ENCODE peak calls at places on chromosomes 3 and 15, in ten cellular contexts. One of them, this sample, is unnamed.
A peak's percentile ranks its signal among the peaks of the same experiment; 100 is the strongest.

GRCh38 chr15:88482263-88482662 is 14.8 kb downstream of the MRPS11 start:
- DNase-seq in left cardiac atrium: no peak
- DNase-seq in stimulated activated CD8-positive, alpha-beta memory T cell treated with anti-CD3 and anti-CD28 coated beads, Interleukin-4, amount 100 ng/mL, for 1 hour: no peak
- DNase-seq in small intestine: no peak
- DNase-seq in stimulated activated CD4-positive, alpha-beta T cell treated with anti-CD3 and anti-CD28 coated beads, Interleukin-4, amount 100 ng/mL, for 48 hours: no peak
- DNase-seq in pons: no peak
- DNase-seq in HFF-Myc: no peak
- DNase-seq in dorsolateral prefrontal cortex: no peak
- DNase-seq in T-helper 2 cell: no peak
- DNase-seq in type B pancreatic cell: no peak
- DNase-seq in this sample: no peak

GRCh38 chr3:99960123-99960878 is 142.6 kb downstream of the CMSS1 start:
- DNase-seq in left cardiac atrium: no peak
- DNase-seq in stimulated activated CD8-positive, alpha-beta memory T cell treated with anti-CD3 and anti-CD28 coated beads, Interleukin-4, amount 100 ng/mL, for 1 hour: no peak
- DNase-seq in small intestine: peak; percentile 77
- DNase-seq in stimulated activated CD4-positive, alpha-beta T cell treated with anti-CD3 and anti-CD28 coated beads, Interleukin-4, amount 100 ng/mL, for 48 hours: no peak
- DNase-seq in pons: no peak
- DNase-seq in HFF-Myc: no peak
- DNase-seq in dorsolateral prefrontal cortex: no peak
- DNase-seq in T-helper 2 cell: no peak
- DNase-seq in type B pancreatic cell: no peak
- DNase-seq in this sample: no peak

GRCh38 chr3:13600950-13601691 is 52.2 kb downstream of the FBLN2 start:
- DNase-seq in left cardiac atrium: no peak
- DNase-seq in stimulated activated CD8-positive, alpha-beta memory T cell treated with anti-CD3 and anti-CD28 coated beads, Interleukin-4, amount 100 ng/mL, for 1 hour: no peak
- DNase-seq in small intestine: no peak
- DNase-seq in stimulated activated CD4-positive, alpha-beta T cell treated with anti-CD3 and anti-CD28 coated beads, Interleukin-4, amount 100 ng/mL, for 48 hours: no peak
- DNase-seq in pons: no peak
- DNase-seq in HFF-Myc: peak; percentile 22
- DNase-seq in dorsolateral prefrontal cortex: peak; percentile 16
- DNase-seq in T-helper 2 cell: no peak
- DNase-seq in type B pancreatic cell: no peak
- DNase-seq in this sample: no peak

GRCh38 chr3:164340273-164340672 is 738.0 kb downstream of the SI start:
- DNase-seq in left cardiac atrium: no peak
- DNase-seq in stimulated activated CD8-positive, alpha-beta memory T cell treated with anti-CD3 and anti-CD28 coated beads, Interleukin-4, amount 100 ng/mL, for 1 hour: no peak
- DNase-seq in small intestine: no peak
- DNase-seq in stimulated activated CD4-positive, alpha-beta T cell treated with anti-CD3 and anti-CD28 coated beads, Interleukin-4, amount 100 ng/mL, for 48 hours: no peak
- DNase-seq in pons: no peak
- DNase-seq in HFF-Myc: no peak
- DNase-seq in dorsolateral prefrontal cortex: no peak
- DNase-seq in T-helper 2 cell: no peak
- DNase-seq in type B pancreatic cell: no peak
- DNase-seq in this sample: no peak

GRCh38 chr3:74906181-74906580 is 291.7 kb upstream of the CNTN3 start:
- DNase-seq in left cardiac atrium: no peak
- DNase-seq in stimulated activated CD8-positive, alpha-beta memory T cell treated with anti-CD3 and anti-CD28 coated beads, Interleukin-4, amount 100 ng/mL, for 1 hour: no peak
- DNase-seq in small intestine: no peak
- DNase-seq in stimulated activated CD4-positive, alpha-beta T cell treated with anti-CD3 and anti-CD28 coated beads, Interleukin-4, amount 100 ng/mL, for 48 hours: no peak
- DNase-seq in pons: no peak
- DNase-seq in HFF-Myc: no peak
- DNase-seq in dorsolateral prefrontal cortex: no peak
- DNase-seq in T-helper 2 cell: no peak
- DNase-seq in type B pancreatic cell: no peak
- DNase-seq in this sample: no peak

GRCh38 chr3:58404396-58404795 is 29.2 kb downstream of the PDHB start:
- DNase-seq in left cardiac atrium: no peak
- DNase-seq in stimulated activated CD8-positive, alpha-beta memory T cell treated with anti-CD3 and anti-CD28 coated beads, Interleukin-4, amount 100 ng/mL, for 1 hour: no peak
- DNase-seq in small intestine: no peak
- DNase-seq in stimulated activated CD4-positive, alpha-beta T cell treated with anti-CD3 and anti-CD28 coated beads, Interleukin-4, amount 100 ng/mL, for 48 hours: no peak
- DNase-seq in pons: no peak
- DNase-seq in HFF-Myc: no peak
- DNase-seq in dorsolateral prefrontal cortex: no peak
- DNase-seq in T-helper 2 cell: no peak
- DNase-seq in type B pancreatic cell: no peak
- DNase-seq in this sample: no peak

GRCh38 chr15:75827691-75828090 is 15.6 kb upstream of the UBE2Q2 start:
- DNase-seq in left cardiac atrium: no peak
- DNase-seq in stimulated activated CD8-positive, alpha-beta memory T cell treated with anti-CD3 and anti-CD28 coated beads, Interleukin-4, amount 100 ng/mL, for 1 hour: no peak
- DNase-seq in small intestine: no peak
- DNase-seq in stimulated activated CD4-positive, alpha-beta T cell treated with anti-CD3 and anti-CD28 coated beads, Interleukin-4, amount 100 ng/mL, for 48 hours: no peak
- DNase-seq in pons: no peak
- DNase-seq in HFF-Myc: no peak
- DNase-seq in dorsolateral prefrontal cortex: no peak
- DNase-seq in T-helper 2 cell: no peak
- DNase-seq in type B pancreatic cell: no peak
- DNase-seq in this sample: no peak

GRCh38 chr3:170835346-170835745 is 34.6 kb downstream of the RPL22L1 start:
- DNase-seq in left cardiac atrium: no peak
- DNase-seq in stimulated activated CD8-positive, alpha-beta memory T cell treated with anti-CD3 and anti-CD28 coated beads, Interleukin-4, amount 100 ng/mL, for 1 hour: no peak
- DNase-seq in small intestine: no peak
- DNase-seq in stimulated activated CD4-positive, alpha-beta T cell treated with anti-CD3 and anti-CD28 coated beads, Interleukin-4, amount 100 ng/mL, for 48 hours: no peak
- DNase-seq in pons: no peak
- DNase-seq in HFF-Myc: no peak
- DNase-seq in dorsolateral prefrontal cortex: peak; percentile 52
- DNase-seq in T-helper 2 cell: no peak
- DNase-seq in type B pancreatic cell: no peak
- DNase-seq in this sample: no peak

GRCh38 chr3:71581981-71582611 is 1.4 kb downstream of the FOXP1 start:
- DNase-seq in left cardiac atrium: peak; percentile 65
- DNase-seq in stimulated activated CD8-positive, alpha-beta memory T cell treated with anti-CD3 and anti-CD28 coated beads, Interleukin-4, amount 100 ng/mL, for 1 hour: no peak
- DNase-seq in small intestine: peak; percentile 43
- DNase-seq in stimulated activated CD4-positive, alpha-beta T cell treated with anti-CD3 and anti-CD28 coated beads, Interleukin-4, amount 100 ng/mL, for 48 hours: peak; percentile 54
- DNase-seq in pons: peak; percentile 45
- DNase-seq in HFF-Myc: no peak
- DNase-seq in dorsolateral prefrontal cortex: peak; percentile 35
- DNase-seq in T-helper 2 cell: no peak
- DNase-seq in type B pancreatic cell: peak; percentile 72
- DNase-seq in this sample: no peak

GRCh38 chr3:173799073-173799830 is 401.7 kb downstream of the NLGN1 start:
- DNase-seq in left cardiac atrium: no peak
- DNase-seq in stimulated activated CD8-positive, alpha-beta memory T cell treated with anti-CD3 and anti-CD28 coated beads, Interleukin-4, amount 100 ng/mL, for 1 hour: no peak
- DNase-seq in small intestine: no peak
- DNase-seq in stimulated activated CD4-positive, alpha-beta T cell treated with anti-CD3 and anti-CD28 coated beads, Interleukin-4, amount 100 ng/mL, for 48 hours: no peak
- DNase-seq in pons: no peak
- DNase-seq in HFF-Myc: no peak
- DNase-seq in dorsolateral prefrontal cortex: no peak
- DNase-seq in T-helper 2 cell: no peak
- DNase-seq in type B pancreatic cell: no peak
- DNase-seq in this sample: no peak

GRCh38 chr3:54357307-54357706 is 235.0 kb downstream of the CACNA2D3 start:
- DNase-seq in left cardiac atrium: no peak
- DNase-seq in stimulated activated CD8-positive, alpha-beta memory T cell treated with anti-CD3 and anti-CD28 coated beads, Interleukin-4, amount 100 ng/mL, for 1 hour: no peak
- DNase-seq in small intestine: no peak
- DNase-seq in stimulated activated CD4-positive, alpha-beta T cell treated with anti-CD3 and anti-CD28 coated beads, Interleukin-4, amount 100 ng/mL, for 48 hours: no peak
- DNase-seq in pons: no peak
- DNase-seq in HFF-Myc: no peak
- DNase-seq in dorsolateral prefrontal cortex: no peak
- DNase-seq in T-helper 2 cell: no peak
- DNase-seq in type B pancreatic cell: no peak
- DNase-seq in this sample: no peak

GRCh38 chr3:125556314-125556713 is 36.3 kb upstream of the SNX4 start:
- DNase-seq in left cardiac atrium: no peak
- DNase-seq in stimulated activated CD8-positive, alpha-beta memory T cell treated with anti-CD3 and anti-CD28 coated beads, Interleukin-4, amount 100 ng/mL, for 1 hour: no peak
- DNase-seq in small intestine: no peak
- DNase-seq in stimulated activated CD4-positive, alpha-beta T cell treated with anti-CD3 and anti-CD28 coated beads, Interleukin-4, amount 100 ng/mL, for 48 hours: no peak
- DNase-seq in pons: no peak
- DNase-seq in HFF-Myc: no peak
- DNase-seq in dorsolateral prefrontal cortex: no peak
- DNase-seq in T-helper 2 cell: no peak
- DNase-seq in type B pancreatic cell: no peak
- DNase-seq in this sample: no peak

GRCh38 chr3:194112120-194113106 is 23.5 kb upstream of the HES1 start:
- DNase-seq in left cardiac atrium: no peak
- DNase-seq in stimulated activated CD8-positive, alpha-beta memory T cell treated with anti-CD3 and anti-CD28 coated beads, Interleukin-4, amount 100 ng/mL, for 1 hour: no peak
- DNase-seq in small intestine: peak; percentile 95
- DNase-seq in stimulated activated CD4-positive, alpha-beta T cell treated with anti-CD3 and anti-CD28 coated beads, Interleukin-4, amount 100 ng/mL, for 48 hours: no peak
- DNase-seq in pons: no peak
- DNase-seq in HFF-Myc: no peak
- DNase-seq in dorsolateral prefrontal cortex: no peak
- DNase-seq in T-helper 2 cell: no peak
- DNase-seq in type B pancreatic cell: no peak
- DNase-seq in this sample: no peak

GRCh38 chr15:40274350-40275274 is 8.3 kb downstream of the ANKRD63 start:
- DNase-seq in left cardiac atrium: peak; percentile 81
- DNase-seq in stimulated activated CD8-positive, alpha-beta memory T cell treated with anti-CD3 and anti-CD28 coated beads, Interleukin-4, amount 100 ng/mL, for 1 hour: peak; percentile 79
- DNase-seq in small intestine: peak; percentile 71
- DNase-seq in stimulated activated CD4-positive, alpha-beta T cell treated with anti-CD3 and anti-CD28 coated beads, Interleukin-4, amount 100 ng/mL, for 48 hours: peak; percentile 80
- DNase-seq in pons: peak; percentile 69
- DNase-seq in HFF-Myc: peak; percentile 61
- DNase-seq in dorsolateral prefrontal cortex: peak; percentile 68
- DNase-seq in T-helper 2 cell: peak; percentile 80
- DNase-seq in type B pancreatic cell: peak; percentile 87
- DNase-seq in this sample: no peak

GRCh38 chr15:90101130-90101968 is 919 bp downstream of the IDH2 start:
- DNase-seq in left cardiac atrium: peak; percentile 66
- DNase-seq in stimulated activated CD8-positive, alpha-beta memory T cell treated with anti-CD3 and anti-CD28 coated beads, Interleukin-4, amount 100 ng/mL, for 1 hour: no peak
- DNase-seq in small intestine: no peak
- DNase-seq in stimulated activated CD4-positive, alpha-beta T cell treated with anti-CD3 and anti-CD28 coated beads, Interleukin-4, amount 100 ng/mL, for 48 hours: no peak
- DNase-seq in pons: peak; percentile 75
- DNase-seq in HFF-Myc: no peak
- DNase-seq in dorsolateral prefrontal cortex: peak; percentile 60
- DNase-seq in T-helper 2 cell: no peak
- DNase-seq in type B pancreatic cell: no peak
- DNase-seq in this sample: no peak

GRCh38 chr15:32952062-32952461 is 234.3 kb downstream of the GREM1 start:
- DNase-seq in left cardiac atrium: no peak
- DNase-seq in stimulated activated CD8-positive, alpha-beta memory T cell treated with anti-CD3 and anti-CD28 coated beads, Interleukin-4, amount 100 ng/mL, for 1 hour: no peak
- DNase-seq in small intestine: no peak
- DNase-seq in stimulated activated CD4-positive, alpha-beta T cell treated with anti-CD3 and anti-CD28 coated beads, Interleukin-4, amount 100 ng/mL, for 48 hours: no peak
- DNase-seq in pons: no peak
- DNase-seq in HFF-Myc: no peak
- DNase-seq in dorsolateral prefrontal cortex: no peak
- DNase-seq in T-helper 2 cell: no peak
- DNase-seq in type B pancreatic cell: no peak
- DNase-seq in this sample: no peak

GRCh38 chr3:188908002-188908850 is 263.5 kb upstream of the TPRG1 start:
- DNase-seq in left cardiac atrium: no peak
- DNase-seq in stimulated activated CD8-positive, alpha-beta memory T cell treated with anti-CD3 and anti-CD28 coated beads, Interleukin-4, amount 100 ng/mL, for 1 hour: no peak
- DNase-seq in small intestine: peak; percentile 9
- DNase-seq in stimulated activated CD4-positive, alpha-beta T cell treated with anti-CD3 and anti-CD28 coated beads, Interleukin-4, amount 100 ng/mL, for 48 hours: no peak
- DNase-seq in pons: no peak
- DNase-seq in HFF-Myc: no peak
- DNase-seq in dorsolateral prefrontal cortex: no peak
- DNase-seq in T-helper 2 cell: no peak
- DNase-seq in type B pancreatic cell: no peak
- DNase-seq in this sample: no peak

GRCh38 chr3:155418426-155418825 is 124.9 kb upstream of the STRIT1 start:
- DNase-seq in left cardiac atrium: no peak
- DNase-seq in stimulated activated CD8-positive, alpha-beta memory T cell treated with anti-CD3 and anti-CD28 coated beads, Interleukin-4, amount 100 ng/mL, for 1 hour: no peak
- DNase-seq in small intestine: no peak
- DNase-seq in stimulated activated CD4-positive, alpha-beta T cell treated with anti-CD3 and anti-CD28 coated beads, Interleukin-4, amount 100 ng/mL, for 48 hours: no peak
- DNase-seq in pons: peak; percentile 20
- DNase-seq in HFF-Myc: no peak
- DNase-seq in dorsolateral prefrontal cortex: peak; percentile 30
- DNase-seq in T-helper 2 cell: no peak
- DNase-seq in type B pancreatic cell: no peak
- DNase-seq in this sample: no peak

GRCh38 chr15:84715442-84716035 is 400 bp downstream of the SEC11A start:
- DNase-seq in left cardiac atrium: peak; percentile 39
- DNase-seq in stimulated activated CD8-positive, alpha-beta memory T cell treated with anti-CD3 and anti-CD28 coated beads, Interleukin-4, amount 100 ng/mL, for 1 hour: no peak
- DNase-seq in small intestine: peak; percentile 38
- DNase-seq in stimulated activated CD4-positive, alpha-beta T cell treated with anti-CD3 and anti-CD28 coated beads, Interleukin-4, amount 100 ng/mL, for 48 hours: peak; percentile 59
- DNase-seq in pons: no peak
- DNase-seq in HFF-Myc: no peak
- DNase-seq in dorsolateral prefrontal cortex: peak; percentile 42
- DNase-seq in T-helper 2 cell: no peak
- DNase-seq in type B pancreatic cell: peak; percentile 69
- DNase-seq in this sample: no peak

GRCh38 chr3:12294885-12295580 is 6.2 kb downstream of the PPARG start:
- DNase-seq in left cardiac atrium: no peak
- DNase-seq in stimulated activated CD8-positive, alpha-beta memory T cell treated with anti-CD3 and anti-CD28 coated beads, Interleukin-4, amount 100 ng/mL, for 1 hour: no peak
- DNase-seq in small intestine: no peak
- DNase-seq in stimulated activated CD4-positive, alpha-beta T cell treated with anti-CD3 and anti-CD28 coated beads, Interleukin-4, amount 100 ng/mL, for 48 hours: no peak
- DNase-seq in pons: no peak
- DNase-seq in HFF-Myc: no peak
- DNase-seq in dorsolateral prefrontal cortex: no peak
- DNase-seq in T-helper 2 cell: no peak
- DNase-seq in type B pancreatic cell: no peak
- DNase-seq in this sample: no peak

GRCh38 chr3:2543247-2543646 is 444.6 kb downstream of the CNTN4 start:
- DNase-seq in left cardiac atrium: no peak
- DNase-seq in stimulated activated CD8-positive, alpha-beta memory T cell treated with anti-CD3 and anti-CD28 coated beads, Interleukin-4, amount 100 ng/mL, for 1 hour: no peak
- DNase-seq in small intestine: no peak
- DNase-seq in stimulated activated CD4-positive, alpha-beta T cell treated with anti-CD3 and anti-CD28 coated beads, Interleukin-4, amount 100 ng/mL, for 48 hours: no peak
- DNase-seq in pons: no peak
- DNase-seq in HFF-Myc: no peak
- DNase-seq in dorsolateral prefrontal cortex: no peak
- DNase-seq in T-helper 2 cell: no peak
- DNase-seq in type B pancreatic cell: no peak
- DNase-seq in this sample: no peak

GRCh38 chr15:90086868-90087268 is 15.4 kb downstream of the IDH2 start:
- DNase-seq in left cardiac atrium: no peak
- DNase-seq in stimulated activated CD8-positive, alpha-beta memory T cell treated with anti-CD3 and anti-CD28 coated beads, Interleukin-4, amount 100 ng/mL, for 1 hour: no peak
- DNase-seq in small intestine: no peak
- DNase-seq in stimulated activated CD4-positive, alpha-beta T cell treated with anti-CD3 and anti-CD28 coated beads, Interleukin-4, amount 100 ng/mL, for 48 hours: peak; percentile 53
- DNase-seq in pons: no peak
- DNase-seq in HFF-Myc: no peak
- DNase-seq in dorsolateral prefrontal cortex: no peak
- DNase-seq in T-helper 2 cell: no peak
- DNase-seq in type B pancreatic cell: no peak
- DNase-seq in this sample: no peak

GRCh38 chr15:101499863-101500713 is 10.6 kb upstream of the PCSK6 start:
- DNase-seq in left cardiac atrium: peak; percentile 65
- DNase-seq in stimulated activated CD8-positive, alpha-beta memory T cell treated with anti-CD3 and anti-CD28 coated beads, Interleukin-4, amount 100 ng/mL, for 1 hour: no peak
- DNase-seq in small intestine: no peak
- DNase-seq in stimulated activated CD4-positive, alpha-beta T cell treated with anti-CD3 and anti-CD28 coated beads, Interleukin-4, amount 100 ng/mL, for 48 hours: no peak
- DNase-seq in pons: no peak
- DNase-seq in HFF-Myc: no peak
- DNase-seq in dorsolateral prefrontal cortex: peak; percentile 61
- DNase-seq in T-helper 2 cell: no peak
- DNase-seq in type B pancreatic cell: no peak
- DNase-seq in this sample: no peak

This sample was measured in cortex of kidney.